ENCODE peak calls at places on chromosomes 1 and 21, in five cellular contexts. R, Q, T, B and N are unnamed samples.

GRCh38 chr1:95118019-95118499 is 904 bp downstream of the TLCD4 start:
- DNase-seq in R (no peak), Q (no peak), T (no peak), B (no peak), N (no peak)

GRCh38 chr21:42543106-42543847 is 29.6 kb downstream of the SLC37A1 start:
- DNase-seq in R (no peak), Q (no peak), T (no peak), B (no peak), N (no peak)

GRCh38 chr1:226063362-226064167 is 1.0 kb downstream of the H3-3A start:
- DNase-seq in R (no peak), Q (peak; percentile 65), T (no peak), B (no peak), N (peak; percentile 45)

GRCh38 chr21:14046401-14046800 is 164.4 kb downstream of the LIPI start:
- DNase-seq in R (no peak), Q (no peak), T (no peak), B (no peak), N (no peak)

GRCh38 chr1:63000508-63000907 is 216.6 kb downstream of the ATG4C start:
- DNase-seq in R (no peak), Q (no peak), T (no peak), B (no peak), N (no peak)

GRCh38 chr1:60170709-60171108 is 97.1 kb upstream of the C1orf87 start:
- DNase-seq in R (no peak), Q (no peak), T (no peak), B (no peak), N (no peak)

GRCh38 chr1:45629035-45629434 is 5.2 kb upstream of the CCDC17 start:
- DNase-seq in R (no peak), Q (no peak), T (no peak), B (no peak), N (no peak)

GRCh38 chr1:219681876-219682275 is 69.0 kb upstream of the ZC3H11B start:
- DNase-seq in R (no peak), Q (no peak), T (no peak), B (no peak), N (no peak)

GRCh38 chr1:233357595-233358446 is 30.3 kb downstream of the MAP3K21 start:
- DNase-seq in R (no peak), Q (no peak), T (no peak), B (no peak), N (no peak)

GRCh38 chr21:44366586-44367211 is 13.3 kb downstream of the TRPM2 start:
- DNase-seq in R (no peak), Q (no peak), T (no peak), B (no peak), N (no peak)

GRCh38 chr1:67931198-67931597 is 97.9 kb upstream of the GNG12 start:
- DNase-seq in R (no peak), Q (no peak), T (no peak), B (no peak), N (no peak)

GRCh38 chr21:38853421-38853919 is 47.7 kb downstream of the ETS2 start:
- DNase-seq in R (peak; percentile 55), Q (no peak), T (peak; percentile 82), B (peak; percentile 66), N (peak; percentile 89)

GRCh38 chr1:174165471-174166137 is 6.3 kb downstream of the RABGAP1L start:
- DNase-seq in R (no peak), Q (peak; percentile 38), T (no peak), B (no peak), N (no peak)

GRCh38 chr1:168321945-168322344 is 41.3 kb downstream of the TBX19 start:
- DNase-seq in R (no peak), Q (no peak), T (no peak), B (no peak), N (peak; percentile 42)

GRCh38 chr1:160308451-160309182 is 23.7 kb upstream of the PEX19 start:
- DNase-seq in R (no peak), Q (no peak), T (no peak), B (no peak), N (no peak)

GRCh38 chr21:31343680-31344480 is at the start of gene TIAM1:
- DNase-seq in R (no peak), Q (no peak), T (no peak), B (peak; percentile 93), N (peak; percentile 79)

GRCh38 chr1:151060241-151061011 is at the start of gene MLLT11:
- DNase-seq in R (no peak), Q (peak; percentile 52), T (no peak), B (no peak), N (peak; percentile 62)

GRCh38 chr1:235051521-235051920 is 77.1 kb downstream of the TOMM20 start:
- DNase-seq in R (no peak), Q (no peak), T (no peak), B (no peak), N (no peak)

GRCh38 chr21:15343066-15343465 is 278.3 kb upstream of the NRIP1 start:
- DNase-seq in R (no peak), Q (no peak), T (no peak), B (no peak), N (no peak)

GRCh38 chr1:37557402-37557801 is 662 bp downstream of the DNALI1 start:
- DNase-seq in R (no peak), Q (no peak), T (no peak), B (no peak), N (no peak)

GRCh38 chr1:174448531-174448883 is 743 bp downstream of the GPR52 start:
- DNase-seq in R (no peak), Q (no peak), T (no peak), B (no peak), N (no peak)

GRCh38 chr1:231106347-231106746 is 55.5 kb upstream of the TRIM67 start:
- DNase-seq in R (no peak), Q (no peak), T (peak; percentile 8), B (no peak), N (no peak)

GRCh38 chr21:31141389-31142021 is 103.2 kb upstream of the KRTAP19-8 start:
- DNase-seq in R (no peak), Q (no peak), T (no peak), B (no peak), N (no peak)

GRCh38 chr1:1539310-1540014 is 962 bp downstream of the TMEM240 start:
- DNase-seq in R (no peak), Q (peak; percentile 67), T (no peak), B (no peak), N (no peak)

GRCh38 chr1:2279210-2279639 is 51.1 kb downstream of the SKI start:
- DNase-seq in R (no peak), Q (peak; percentile 81), T (peak; percentile 72), B (no peak), N (no peak)

GRCh38 chr1:236140705-236141446 is 1.5 kb upstream of the GPR137B start:
- DNase-seq in R (no peak), Q (no peak), T (no peak), B (no peak), N (peak; percentile 4)

GRCh38 chr1:229557913-229558414 is 543 bp downstream of the ABCB10 start:
- DNase-seq in R (no peak), Q (peak; percentile 53), T (no peak), B (no peak), N (peak; percentile 41)

GRCh38 chr1:85224734-85225623 is 24.2 kb upstream of the SYDE2 start:
- DNase-seq in R (no peak), Q (no peak), T (no peak), B (no peak), N (no peak)

GRCh38 chr1:46687095-46687659 is 15.5 kb downstream of the TEX38 start:
- DNase-seq in R (no peak), Q (peak; percentile 91), T (no peak), B (no peak), N (no peak)

GRCh38 chr1:100627018-100627716 is 89.2 kb downstream of the GPR88 start:
- DNase-seq in R (no peak), Q (no peak), T (peak; percentile 61), B (no peak), N (no peak)

GRCh38 chr1:199512037-199512710 is 515.3 kb upstream of the NR5A2 start:
- DNase-seq in R (no peak), Q (no peak), T (no peak), B (no peak), N (no peak)

GRCh38 chr1:43622901-43623780 is 26.8 kb upstream of the KDM4A start:
- DNase-seq in R (no peak), Q (no peak), T (no peak), B (no peak), N (no peak)

GRCh38 chr1:246032111-246032551 is 474.9 kb downstream of the SMYD3 start:
- DNase-seq in R (no peak), Q (no peak), T (no peak), B (no peak), N (no peak)

GRCh38 chr1:5906116-5906515 is 86.1 kb downstream of the NPHP4 start:
- DNase-seq in R (no peak), Q (no peak), T (no peak), B (no peak), N (no peak)

GRCh38 chr1:39158330-39159086 is 46.0 kb upstream of the MACF1 start:
- DNase-seq in R (peak; percentile 68), Q (no peak), T (no peak), B (no peak), N (no peak)

GRCh38 chr21:16388911-16389515 is 659.2 kb downstream of the USP25 start:
- DNase-seq in R (no peak), Q (no peak), T (no peak), B (no peak), N (no peak)

GRCh38 chr21:34813266-34813886 is 144.6 kb downstream of the CLIC6 start:
- DNase-seq in R (no peak), Q (no peak), T (peak; percentile 48), B (no peak), N (peak; percentile 90)

GRCh38 chr1:166080965-166081870 is 85.6 kb downstream of the FAM78B start:
- DNase-seq in R (no peak), Q (no peak), T (no peak), B (no peak), N (no peak)

GRCh38 chr1:61457526-61457925 is 267.4 kb downstream of the TM2D1 start:
- DNase-seq in R (no peak), Q (no peak), T (no peak), B (no peak), N (no peak)

GRCh38 chr1:103365860-103366569 is 159.5 kb upstream of the RNPC3 start:
- DNase-seq in R (no peak), Q (no peak), T (no peak), B (no peak), N (no peak)

GRCh38 chr1:154557248-154557938 is 1.1 kb downstream of the UBE2Q1 start:
- DNase-seq in R (no peak), Q (no peak), T (no peak), B (no peak), N (no peak)
- TF ChIP-seq CTCF in R (no peak), Q (no peak), T (no peak), B (no peak), N (no peak)

GRCh38 chr1:228058981-228059535 is 23.4 kb upstream of the ARF1 start:
- DNase-seq in R (no peak), Q (no peak), T (no peak), B (no peak), N (no peak)
- H3K27ac ChIP-seq in R (no peak overlapping the region), Q (no peak overlapping the region), T (no peak overlapping the region), B (no peak overlapping the region), N (no peak overlapping the region)

GRCh38 chr1:3518256-3518655 is 63.8 kb downstream of the ARHGEF16 start:
- DNase-seq in R (no peak), Q (no peak), T (no peak), B (no peak), N (no peak)
- TF ChIP-seq CTCF in R (peak; percentile 91), Q (no peak), T (peak; percentile 61), B (no peak), N (peak; percentile 70)

GRCh38 chr1:158011714-158012113 is 18.3 kb downstream of the KIRREL1 start:
- DNase-seq in R (no peak), Q (no peak), T (no peak), B (no peak), N (no peak)
- H3K27ac ChIP-seq in R (peak overlapping the region; percentile 100), Q (peak overlapping the region; percentile 94), T (peak overlapping the region; percentile 99), B (peak overlapping the region; percentile 86), N (peak overlapping the region; percentile 100)